ENCODE peak calls at places on chromosome 22, in eight cellular contexts. D is CD4-positive, alpha-beta T cell; M is adipocyte; K is activated T-cell treated with anti-CD3 and anti-CD28 coated beads for 1 hour; S is CD4-positive, CD25-positive, alpha-beta regulatory T cell; G is endothelial cell of umbilical vein; O is HL-60; A is activated CD8-positive, alpha-beta memory T cell treated with anti-CD3 and anti-CD28 coated beads for 48 hours. U is an unnamed sample.
A peak's percentile ranks its signal among the peaks of the same experiment; 100 is the strongest.

GRCh38 chr22:38068641-38069371 is 11.6 kb downstream of the PICK1 start:
- DNase-seq in D (no peak), M (no peak), K (no peak), S (no peak), G (no peak), O (no peak), A (no peak), U (no peak)

GRCh38 chr22:43363580-43364435 is 20.6 kb upstream of the SCUBE1 start:
- DNase-seq in D (no peak), M (no peak), K (no peak), S (no peak), G (no peak), O (no peak), A (no peak), U (no peak)

GRCh38 chr22:35065796-35066218 is at the start of gene ISX:
- DNase-seq in D (no peak), M (no peak), K (no peak), S (no peak), G (no peak), O (no peak), A (no peak), U (no peak)

GRCh38 chr22:45318558-45319318 is 9.0 kb downstream of the FAM118A start:
- DNase-seq in D (peak; percentile 29), M (no peak), K (peak; percentile 29), S (peak; percentile 78), G (peak; percentile 18), O (peak; percentile 25), A (no peak), U (no peak)

GRCh38 chr22:20080776-20081654 is 974 bp downstream of the DGCR8 start:
- DNase-seq in D (no peak), M (peak; percentile 78), K (no peak), S (peak; percentile 19), G (peak; percentile 63), O (peak; percentile 25), A (no peak), U (no peak)

GRCh38 chr22:36928826-36929535 is 15.6 kb downstream of the CSF2RB start:
- DNase-seq in D (no peak), M (no peak), K (no peak), S (no peak), G (no peak), O (no peak), A (no peak), U (no peak)

GRCh38 chr22:43018615-43019014 is 3.7 kb upstream of the PACSIN2 start:
- DNase-seq in D (no peak), M (no peak), K (no peak), S (no peak), G (no peak), O (no peak), A (no peak), U (no peak)

GRCh38 chr22:35467788-35468187 is 67.8 kb downstream of the MCM5 start:
- DNase-seq in D (no peak), M (peak; percentile 20), K (no peak), S (no peak), G (peak; percentile 90), O (no peak), A (no peak), U (no peak)

GRCh38 chr22:40626826-40627225 is 9.7 kb downstream of the MRTFA start:
- DNase-seq in D (no peak), M (no peak), K (no peak), S (no peak), G (no peak), O (no peak), A (no peak), U (no peak)

GRCh38 chr22:40128989-40129388 is 48.7 kb upstream of the TNRC6B start:
- DNase-seq in D (no peak), M (no peak), K (no peak), S (peak; percentile 89), G (no peak), O (no peak), A (no peak), U (no peak)

GRCh38 chr22:37569921-37570660 is 9.8 kb downstream of the LGALS2 start:
- DNase-seq in D (no peak), M (no peak), K (no peak), S (no peak), G (no peak), O (no peak), A (no peak), U (no peak)

GRCh38 chr22:32696089-32696488 is 105.4 kb upstream of the TIMP3 start:
- DNase-seq in D (no peak), M (no peak), K (no peak), S (no peak), G (no peak), O (no peak), A (no peak), U (no peak)

GRCh38 chr22:21961886-21962654 is 9.4 kb upstream of the PPM1F start:
- DNase-seq in D (no peak), M (peak; percentile 27), K (no peak), S (no peak), G (no peak), O (no peak), A (no peak), U (no peak)

GRCh38 chr22:23215294-23216204 is 35.2 kb downstream of the BCR start:
- DNase-seq in D (no peak), M (peak; percentile 56), K (no peak), S (peak; percentile 37), G (peak; percentile 99), O (peak; percentile 38), A (no peak), U (no peak)

GRCh38 chr22:38148252-38148651 is 33.4 kb downstream of the PLA2G6 start:
- DNase-seq in D (no peak), M (peak; percentile 21), K (no peak), S (no peak), G (no peak), O (no peak), A (no peak), U (no peak)

GRCh38 chr22:43256569-43257360 is 69.8 kb upstream of the TTLL12 start:
- DNase-seq in D (no peak), M (no peak), K (no peak), S (peak; percentile 26), G (no peak), O (no peak), A (no peak), U (no peak)

U was measured in SIG-M5.